ENCODE peak calls at places on chromosomes 13 and 19, in five cellular contexts. K, D, Q, E and Z are unnamed samples.

GRCh38 chr13:19864018-19864338 is 529 bp upstream of the ZMYM5 start:
- DNase-seq in K (peak), D (peak), Q (peak), E (peak), Z (peak)

GRCh38 chr19:7376151-7376852 is 27.6 kb downstream of the ARHGEF18 start:
- DNase-seq in K (no peak), D (no peak), Q (no peak), E (no peak), Z (no peak)

GRCh38 chr19:42553292-42554045 is 25.2 kb upstream of the CEACAM1 start:
- DNase-seq in K (peak), D (no peak), Q (no peak), E (no peak), Z (peak)

GRCh38 chr19:33469171-33470039 is 52.2 kb downstream of the PEPD start:
- DNase-seq in K (no peak), D (no peak), Q (no peak), E (no peak), Z (no peak)

GRCh38 chr13:93227906-93228801 is 1.5 kb downstream of the GPC6 start:
- DNase-seq in K (peak), D (no peak), Q (no peak), E (peak), Z (no peak)

GRCh38 chr19:41588497-41589209 is 12.7 kb downstream of the CEACAM21 start:
- DNase-seq in K (peak), D (peak), Q (peak), E (peak), Z (peak)

GRCh38 chr19:5314012-5314906 is 26.4 kb downstream of the PTPRS start:
- DNase-seq in K (peak), D (no peak), Q (no peak), E (no peak), Z (no peak)

GRCh38 chr19:38386300-38386967 is 1.4 kb downstream of the GGN start:
- DNase-seq in K (no peak), D (no peak), Q (no peak), E (peak), Z (no peak)

GRCh38 chr19:13103961-13104847 is 1.5 kb upstream of the LYL1 start:
- DNase-seq in K (no peak), D (peak), Q (peak), E (peak), Z (peak)

GRCh38 chr13:87680298-87680697 is 9.1 kb downstream of the SLITRK5 start:
- DNase-seq in K (no peak), D (peak), Q (peak), E (peak), Z (no peak)